ENCODE peak calls at places on chromosomes 1 and 21, in nine cellular contexts. W is GM23248, E is GM12878, V is fibroblast of lung, O is mammary epithelial cell, D is neuronal stem cell, N is MM.1S, J is neural progenitor cell, A is endothelial cell of umbilical vein. Z is an unnamed sample.

GRCh38 chr1:203717120-203717519 is 47.9 kb upstream of the LAX1 start:
- DNase-seq in A (no peak), V (no peak), N (no peak), D (no peak), W (no peak), O (no peak), E (no peak), J (no peak), Z (no peak)

GRCh38 chr1:226867461-226868054 is 2.9 kb upstream of the PSEN2 start:
- DNase-seq in W (no peak), V (no peak), O (no peak), J (no peak), N (no peak), E (no peak), D (no peak), A (no peak), Z (no peak)

GRCh38 chr21:26659181-26659580 is 86.1 kb upstream of the CYYR1 start:
- DNase-seq in W (no peak), N (no peak), J (no peak), E (no peak), O (peak; percentile 54), A (no peak), D (no peak), V (peak; percentile 40), Z (no peak)

GRCh38 chr1:200907611-200908097 is 13.0 kb downstream of the INAVA start:
- DNase-seq in J (no peak), A (no peak), V (no peak), N (no peak), D (no peak), E (peak; percentile 67), O (no peak), W (peak; percentile 9), Z (no peak)

GRCh38 chr1:181104790-181105133 is 16.3 kb downstream of the IER5 start:
- DNase-seq in E (no peak), A (no peak), W (peak; percentile 71), V (no peak), D (peak; percentile 85), O (no peak), N (no peak), J (peak; percentile 91), Z (no peak)

GRCh38 chr1:219119839-219120238 is 53.8 kb upstream of the LYPLAL1 start:
- DNase-seq in W (peak; percentile 23), N (no peak), J (no peak), D (no peak), E (no peak), O (no peak), V (no peak), A (no peak), Z (no peak)

GRCh38 chr1:55309786-55310516 is 94.8 kb upstream of the USP24 start:
- DNase-seq in W (no peak), D (no peak), V (peak; percentile 20), J (no peak), N (no peak), O (no peak), E (no peak), A (no peak), Z (no peak)

GRCh38 chr1:246583448-246584185 is 17.4 kb downstream of the CNST start:
- DNase-seq in O (no peak), E (no peak), A (peak; percentile 52), V (peak; percentile 66), J (no peak), N (no peak), D (no peak), W (peak; percentile 51), Z (no peak)

GRCh38 chr21:38973552-38973951 is 167.8 kb downstream of the ETS2 start:
- DNase-seq in A (no peak), J (no peak), D (no peak), V (no peak), E (no peak), N (no peak), O (no peak), W (no peak), Z (no peak)

GRCh38 chr1:47738560-47739182 is 258.5 kb downstream of the TRABD2B start:
- DNase-seq in N (no peak), A (peak; percentile 42), W (peak; percentile 72), D (peak; percentile 78), J (peak; percentile 81), V (peak; percentile 34), O (peak; percentile 32), E (no peak), Z (peak; percentile 66)

GRCh38 chr1:54805981-54806381 is 4.9 kb upstream of the TTC22 start:
- DNase-seq in V (no peak), A (no peak), N (no peak), D (no peak), W (no peak), J (no peak), O (no peak), E (no peak), Z (no peak)

GRCh38 chr1:63322248-63322943 is at the start of gene FOXD3:
- DNase-seq in E (no peak), D (peak; percentile 72), J (peak; percentile 85), W (peak; percentile 71), A (peak; percentile 46), N (peak; percentile 41), O (peak; percentile 25), V (peak; percentile 54), Z (peak; percentile 93)
- H3K9ac ChIP-seq in E (peak within 1 kb of the TSS; percentile 44), D (peak within 1 kb of the TSS; percentile 37), J (no peak within 1 kb of the TSS), W (no peak within 1 kb of the TSS), A (no peak within 1 kb of the TSS), N (peak within 1 kb of the TSS; percentile 50), O (no peak within 1 kb of the TSS), V (peak within 1 kb of the TSS; percentile 8), Z (peak within 1 kb of the TSS; percentile 62)

DNA sequence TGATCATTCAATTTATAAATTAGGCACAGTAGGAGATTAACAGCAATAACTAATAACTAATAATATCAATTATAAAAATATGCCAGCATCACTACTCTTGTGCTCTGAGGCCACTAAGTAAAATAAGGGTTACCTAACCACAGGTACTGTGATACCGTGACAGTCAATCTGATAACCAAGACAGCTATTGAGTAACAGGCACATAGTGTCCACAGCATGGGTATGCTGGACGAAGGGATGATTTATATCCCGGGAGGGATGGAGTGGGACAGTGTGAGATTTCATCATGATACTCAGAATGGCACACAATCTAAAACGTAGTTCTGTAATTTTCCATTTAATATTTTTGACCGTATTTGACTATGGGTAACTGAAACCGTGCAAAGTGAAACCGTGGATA is 39.4 kb downstream of the CD46 start:
- DNase-seq in O (no peak), D (no peak), A (no peak), J (no peak), E (no peak), V (no peak), N (no peak), W (no peak), Z (no peak)
- H3K9ac ChIP-seq in O (no peak overlapping the region), D (no peak overlapping the region), A (no peak overlapping the region), J (no peak overlapping the region), E (no peak overlapping the region), V (no peak overlapping the region), N (no peak overlapping the region), W (no peak overlapping the region), Z (no peak overlapping the region)

DNA sequence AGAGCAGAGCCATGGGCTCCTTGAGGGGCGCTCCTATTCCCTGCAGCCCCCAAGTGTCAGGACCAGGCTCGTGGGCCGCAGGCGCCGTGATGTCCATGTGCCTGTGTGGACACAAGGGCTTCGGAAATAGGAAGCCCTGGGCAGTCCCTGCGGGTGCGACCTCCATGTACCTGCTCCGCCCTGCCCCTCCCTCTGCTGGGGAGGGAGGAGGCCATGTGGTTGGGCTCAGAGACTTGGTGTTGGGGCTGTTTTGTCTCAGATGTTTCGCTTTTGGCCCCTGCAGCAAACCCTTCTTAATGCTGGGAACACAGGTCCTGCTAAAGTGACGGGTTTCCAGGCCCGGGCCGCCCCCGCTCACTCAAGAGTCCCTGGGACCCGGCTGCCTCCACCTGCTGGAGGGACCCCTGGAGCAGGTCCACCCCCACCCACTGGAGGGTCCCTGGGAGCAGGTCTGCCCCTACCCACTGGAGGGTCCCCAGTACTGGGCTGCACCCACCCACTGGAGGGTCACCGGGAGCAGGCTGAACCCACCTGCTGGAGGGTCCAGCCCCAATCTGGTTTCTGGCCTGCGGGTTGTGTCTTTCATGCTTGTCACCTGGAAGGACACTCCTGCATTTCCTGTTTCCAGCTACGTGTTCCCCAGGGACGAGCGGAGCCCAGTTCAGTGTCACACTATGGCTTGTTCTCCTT is 156.5 kb downstream of the PEX14 start:
- DNase-seq in E (no peak), W (no peak), J (no peak), N (no peak), D (no peak), V (no peak), A (no peak), O (no peak), Z (no peak)
- H3K9ac ChIP-seq in E (no peak overlapping the region), W (no peak overlapping the region), J (no peak overlapping the region), N (no peak overlapping the region), D (no peak overlapping the region), V (no peak overlapping the region), A (no peak overlapping the region), O (no peak overlapping the region), Z (no peak overlapping the region)

GRCh38 chr1:62962794-62963776 is 179.2 kb downstream of the ATG4C start:
- DNase-seq in J (peak; percentile 84), N (peak; percentile 51), O (peak; percentile 8), V (peak; percentile 44), A (peak; percentile 29), E (no peak), D (peak; percentile 61), W (peak; percentile 44), Z (peak; percentile 87)
- H3K9ac ChIP-seq in J (no peak overlapping the region), N (no peak overlapping the region), O (no peak overlapping the region), V (no peak overlapping the region), A (no peak overlapping the region), E (no peak overlapping the region), D (no peak overlapping the region), W (no peak overlapping the region), Z (peak overlapping the region; percentile 45)